ENCODE peak calls at places on chromosomes 1 and 21, in seven cellular contexts. One of them, this sample, is unnamed.

GRCh38 chr1:53266038-53266437 is 27.7 kb upstream of the MAGOH start:
- DNase-seq in retina: no peak
- DNase-seq in small intestine: peak
- DNase-seq in CD8-positive, alpha-beta T cell: no peak
- DNase-seq in left ventricle myocardium inferior: no peak
- DNase-seq in cardiac fibroblast: peak
- DNase-seq in mucosa of descending colon: no peak
- DNase-seq in this sample: no peak

GRCh38 chr1:47507921-47508894 is 70.4 kb downstream of the FOXD2 start:
- DNase-seq in mucosa of descending colon: peak
- DNase-seq in cardiac fibroblast: no peak
- DNase-seq in retina: peak
- DNase-seq in left ventricle myocardium inferior: peak
- DNase-seq in CD8-positive, alpha-beta T cell: no peak
- DNase-seq in small intestine: peak
- DNase-seq in this sample: no peak

GRCh38 chr1:201013991-201014815 is 9.3 kb downstream of the KIF21B start:
- DNase-seq in mucosa of descending colon: no peak
- DNase-seq in retina: peak
- DNase-seq in left ventricle myocardium inferior: no peak
- DNase-seq in small intestine: no peak
- DNase-seq in CD8-positive, alpha-beta T cell: no peak
- DNase-seq in cardiac fibroblast: no peak
- DNase-seq in this sample: no peak

GRCh38 chr1:226223786-226224244 is 351 bp downstream of the MIXL1 start:
- DNase-seq in mucosa of descending colon: peak
- DNase-seq in retina: peak
- DNase-seq in cardiac fibroblast: no peak
- DNase-seq in left ventricle myocardium inferior: no peak
- DNase-seq in CD8-positive, alpha-beta T cell: no peak
- DNase-seq in small intestine: peak
- DNase-seq in this sample: no peak

GRCh38 chr1:11550664-11551283 is 71.8 kb downstream of the DISP3 start:
- DNase-seq in retina: peak
- DNase-seq in mucosa of descending colon: peak
- DNase-seq in small intestine: peak
- DNase-seq in CD8-positive, alpha-beta T cell: no peak
- DNase-seq in cardiac fibroblast: peak
- DNase-seq in left ventricle myocardium inferior: peak
- DNase-seq in this sample: peak

GRCh38 chr1:47931395-47931794 is 65.8 kb downstream of the TRABD2B start:
- DNase-seq in mucosa of descending colon: no peak
- DNase-seq in CD8-positive, alpha-beta T cell: no peak
- DNase-seq in retina: no peak
- DNase-seq in left ventricle myocardium inferior: no peak
- DNase-seq in cardiac fibroblast: no peak
- DNase-seq in small intestine: peak
- DNase-seq in this sample: no peak

GRCh38 chr1:41053324-41053723 is 31.8 kb upstream of the SLFNL1 start:
- DNase-seq in left ventricle myocardium inferior: no peak
- DNase-seq in mucosa of descending colon: no peak
- DNase-seq in cardiac fibroblast: no peak
- DNase-seq in retina: no peak
- DNase-seq in small intestine: no peak
- DNase-seq in CD8-positive, alpha-beta T cell: no peak
- DNase-seq in this sample: no peak

GRCh38 chr21:43025636-43026180 is 49.9 kb downstream of the CBS start:
- DNase-seq in left ventricle myocardium inferior: no peak
- DNase-seq in CD8-positive, alpha-beta T cell: no peak
- DNase-seq in mucosa of descending colon: no peak
- DNase-seq in small intestine: no peak
- DNase-seq in cardiac fibroblast: peak
- DNase-seq in retina: no peak
- DNase-seq in this sample: no peak

GRCh38 chr1:53725238-53725689 is 13.7 kb downstream of the GLIS1 start:
- DNase-seq in CD8-positive, alpha-beta T cell: no peak
- DNase-seq in retina: no peak
- DNase-seq in left ventricle myocardium inferior: no peak
- DNase-seq in cardiac fibroblast: peak
- DNase-seq in mucosa of descending colon: no peak
- DNase-seq in small intestine: no peak
- DNase-seq in this sample: no peak

GRCh38 chr1:191145834-191146233 is 668.2 kb upstream of the BRINP3 start:
- DNase-seq in CD8-positive, alpha-beta T cell: no peak
- DNase-seq in retina: no peak
- DNase-seq in small intestine: no peak
- DNase-seq in mucosa of descending colon: no peak
- DNase-seq in left ventricle myocardium inferior: no peak
- DNase-seq in cardiac fibroblast: no peak
- DNase-seq in this sample: no peak

GRCh38 chr1:180580237-180580636 is 21.5 kb downstream of the OVAAL start:
- DNase-seq in CD8-positive, alpha-beta T cell: no peak
- DNase-seq in cardiac fibroblast: peak
- DNase-seq in mucosa of descending colon: no peak
- DNase-seq in left ventricle myocardium inferior: no peak
- DNase-seq in retina: peak
- DNase-seq in small intestine: peak
- DNase-seq in this sample: no peak

GRCh38 chr1:14282583-14283186 is 315.8 kb upstream of the KAZN start:
- DNase-seq in CD8-positive, alpha-beta T cell: no peak
- DNase-seq in mucosa of descending colon: no peak
- DNase-seq in cardiac fibroblast: no peak
- DNase-seq in retina: peak
- DNase-seq in left ventricle myocardium inferior: no peak
- DNase-seq in small intestine: no peak
- DNase-seq in this sample: no peak

GRCh38 chr1:192311281-192311680 is 5.5 kb upstream of the RGS21 start:
- DNase-seq in cardiac fibroblast: peak
- DNase-seq in small intestine: no peak
- DNase-seq in retina: no peak
- DNase-seq in mucosa of descending colon: no peak
- DNase-seq in CD8-positive, alpha-beta T cell: no peak
- DNase-seq in left ventricle myocardium inferior: no peak
- DNase-seq in this sample: no peak

GRCh38 chr1:33745942-33746341 is 117.9 kb upstream of the HMGB4 start:
- DNase-seq in CD8-positive, alpha-beta T cell: no peak
- DNase-seq in left ventricle myocardium inferior: no peak
- DNase-seq in small intestine: no peak
- DNase-seq in mucosa of descending colon: no peak
- DNase-seq in retina: no peak
- DNase-seq in cardiac fibroblast: no peak
- DNase-seq in this sample: no peak

GRCh38 chr1:2112280-2112701 is 62.1 kb downstream of the PRKCZ start:
- DNase-seq in retina: no peak
- DNase-seq in cardiac fibroblast: no peak
- DNase-seq in small intestine: no peak
- DNase-seq in mucosa of descending colon: no peak
- DNase-seq in CD8-positive, alpha-beta T cell: no peak
- DNase-seq in left ventricle myocardium inferior: no peak
- DNase-seq in this sample: no peak

GRCh38 chr1:202662081-202662480 is 48.2 kb downstream of the SYT2 start:
- DNase-seq in mucosa of descending colon: no peak
- DNase-seq in cardiac fibroblast: no peak
- DNase-seq in CD8-positive, alpha-beta T cell: no peak
- DNase-seq in retina: no peak
- DNase-seq in left ventricle myocardium inferior: no peak
- DNase-seq in small intestine: peak
- DNase-seq in this sample: no peak

GRCh38 chr1:113442130-113442529 is 51.8 kb downstream of the MAGI3 start:
- DNase-seq in cardiac fibroblast: no peak
- DNase-seq in CD8-positive, alpha-beta T cell: no peak
- DNase-seq in left ventricle myocardium inferior: no peak
- DNase-seq in retina: no peak
- DNase-seq in small intestine: no peak
- DNase-seq in mucosa of descending colon: no peak
- DNase-seq in this sample: no peak

GRCh38 chr1:118158918-118159317 is 26.1 kb downstream of the SPAG17 start:
- DNase-seq in small intestine: no peak
- DNase-seq in retina: no peak
- DNase-seq in CD8-positive, alpha-beta T cell: no peak
- DNase-seq in mucosa of descending colon: no peak
- DNase-seq in left ventricle myocardium inferior: no peak
- DNase-seq in cardiac fibroblast: peak
- DNase-seq in this sample: peak

GRCh38 chr1:42324398-42325013 is 10.5 kb downstream of the FOXJ3 start:
- DNase-seq in CD8-positive, alpha-beta T cell: no peak
- DNase-seq in cardiac fibroblast: no peak
- DNase-seq in left ventricle myocardium inferior: no peak
- DNase-seq in retina: no peak
- DNase-seq in small intestine: no peak
- DNase-seq in mucosa of descending colon: no peak
- DNase-seq in this sample: no peak

GRCh38 chr1:229035054-229035747 is 235.7 kb upstream of the RAB4A start:
- DNase-seq in small intestine: no peak
- DNase-seq in left ventricle myocardium inferior: no peak
- DNase-seq in cardiac fibroblast: no peak
- DNase-seq in CD8-positive, alpha-beta T cell: no peak
- DNase-seq in retina: no peak
- DNase-seq in mucosa of descending colon: no peak
- DNase-seq in this sample: no peak

GRCh38 chr1:40612345-40612831 is 53.1 kb downstream of the RIMS3 start:
- DNase-seq in CD8-positive, alpha-beta T cell: peak
- DNase-seq in cardiac fibroblast: peak
- DNase-seq in mucosa of descending colon: no peak
- DNase-seq in small intestine: peak
- DNase-seq in retina: peak
- DNase-seq in left ventricle myocardium inferior: no peak
- DNase-seq in this sample: no peak

GRCh38 chr1:155326020-155326526 is 5.4 kb downstream of the RUSC1 start:
- DNase-seq in small intestine: no peak
- DNase-seq in left ventricle myocardium inferior: no peak
- DNase-seq in retina: no peak
- DNase-seq in mucosa of descending colon: no peak
- DNase-seq in CD8-positive, alpha-beta T cell: no peak
- DNase-seq in cardiac fibroblast: no peak
- DNase-seq in this sample: no peak

GRCh38 chr1:185636848-185637247 is 97.3 kb upstream of the HMCN1 start:
- DNase-seq in cardiac fibroblast: no peak
- DNase-seq in small intestine: no peak
- DNase-seq in CD8-positive, alpha-beta T cell: no peak
- DNase-seq in left ventricle myocardium inferior: no peak
- DNase-seq in mucosa of descending colon: no peak
- DNase-seq in retina: no peak
- DNase-seq in this sample: no peak

GRCh38 chr21:39523930-39524329 is 72.2 kb downstream of the SH3BGR start:
- DNase-seq in small intestine: no peak
- DNase-seq in left ventricle myocardium inferior: no peak
- DNase-seq in mucosa of descending colon: no peak
- DNase-seq in cardiac fibroblast: no peak
- DNase-seq in CD8-positive, alpha-beta T cell: no peak
- DNase-seq in retina: no peak
- DNase-seq in this sample: no peak

GRCh38 chr1:79845951-79846350 is 839.4 kb upstream of the ADGRL4 start:
- DNase-seq in cardiac fibroblast: peak
- DNase-seq in CD8-positive, alpha-beta T cell: no peak
- DNase-seq in retina: no peak
- DNase-seq in small intestine: no peak
- DNase-seq in left ventricle myocardium inferior: no peak
- DNase-seq in mucosa of descending colon: no peak
- DNase-seq in this sample: no peak

GRCh38 chr1:28085129-28085528 is 3.3 kb downstream of the EYA3 start:
- DNase-seq in small intestine: no peak
- DNase-seq in cardiac fibroblast: no peak
- DNase-seq in retina: no peak
- DNase-seq in left ventricle myocardium inferior: no peak
- DNase-seq in mucosa of descending colon: no peak
- DNase-seq in CD8-positive, alpha-beta T cell: no peak
- DNase-seq in this sample: no peak

GRCh38 chr21:31731112-31731801 is 661 bp downstream of the SCAF4 start:
- DNase-seq in left ventricle myocardium inferior: peak
- DNase-seq in retina: no peak
- DNase-seq in CD8-positive, alpha-beta T cell: peak
- DNase-seq in small intestine: peak
- DNase-seq in mucosa of descending colon: peak
- DNase-seq in cardiac fibroblast: no peak
- DNase-seq in this sample: no peak

GRCh38 chr1:153597206-153597605 is 15.7 kb downstream of the S100A16 start:
- DNase-seq in left ventricle myocardium inferior: no peak
- DNase-seq in CD8-positive, alpha-beta T cell: no peak
- DNase-seq in mucosa of descending colon: no peak
- DNase-seq in cardiac fibroblast: peak
- DNase-seq in retina: no peak
- DNase-seq in small intestine: peak
- DNase-seq in this sample: no peak

GRCh38 chr1:236623371-236624166 is 19.3 kb upstream of the HEATR1 start:
- DNase-seq in left ventricle myocardium inferior: no peak
- DNase-seq in small intestine: no peak
- DNase-seq in mucosa of descending colon: no peak
- DNase-seq in retina: no peak
- DNase-seq in CD8-positive, alpha-beta T cell: no peak
- DNase-seq in cardiac fibroblast: no peak
- DNase-seq in this sample: no peak

GRCh38 chr1:184790642-184791041 is 36.0 kb upstream of the EDEM3 start:
- DNase-seq in mucosa of descending colon: no peak
- DNase-seq in CD8-positive, alpha-beta T cell: no peak
- DNase-seq in retina: no peak
- DNase-seq in left ventricle myocardium inferior: no peak
- DNase-seq in small intestine: no peak
- DNase-seq in cardiac fibroblast: no peak
- DNase-seq in this sample: no peak

GRCh38 chr1:156163712-156164464 is 10.5 kb downstream of the SEMA4A start:
- DNase-seq in left ventricle myocardium inferior: no peak
- DNase-seq in small intestine: no peak
- DNase-seq in retina: no peak
- DNase-seq in mucosa of descending colon: no peak
- DNase-seq in CD8-positive, alpha-beta T cell: no peak
- DNase-seq in cardiac fibroblast: no peak
- DNase-seq in this sample: no peak

GRCh38 chr1:63988941-63989340 is 214.5 kb upstream of the UBE2U start:
- DNase-seq in small intestine: no peak
- DNase-seq in retina: no peak
- DNase-seq in CD8-positive, alpha-beta T cell: no peak
- DNase-seq in mucosa of descending colon: no peak
- DNase-seq in cardiac fibroblast: no peak
- DNase-seq in left ventricle myocardium inferior: no peak
- DNase-seq in this sample: no peak

GRCh38 chr21:27143476-27143875 is 176.6 kb upstream of the ADAMTS5 start:
- DNase-seq in cardiac fibroblast: no peak
- DNase-seq in retina: no peak
- DNase-seq in small intestine: no peak
- DNase-seq in left ventricle myocardium inferior: no peak
- DNase-seq in CD8-positive, alpha-beta T cell: no peak
- DNase-seq in mucosa of descending colon: no peak
- DNase-seq in this sample: no peak

GRCh38 chr1:115062542-115063004 is 26.7 kb downstream of the TSPAN2 start:
- DNase-seq in mucosa of descending colon: peak
- DNase-seq in small intestine: peak
- DNase-seq in cardiac fibroblast: peak
- DNase-seq in left ventricle myocardium inferior: peak
- DNase-seq in retina: no peak
- DNase-seq in CD8-positive, alpha-beta T cell: peak
- DNase-seq in this sample: no peak

GRCh38 chr1:39047374-39048229 is 21.5 kb downstream of the NDUFS5 start:
- DNase-seq in CD8-positive, alpha-beta T cell: no peak
- DNase-seq in cardiac fibroblast: peak
- DNase-seq in small intestine: no peak
- DNase-seq in retina: peak
- DNase-seq in mucosa of descending colon: peak
- DNase-seq in left ventricle myocardium inferior: peak
- DNase-seq in this sample: peak

This sample was measured in GM04503.